ENCODE peak calls at places on chromosome 19, in seven cellular contexts. One of them, this sample, is unnamed.

GRCh38 chr19:45047188-45047797 is 8.4 kb downstream of the CLASRP start:
- ATAC-seq in naive thymus-derived CD8-positive, alpha-beta T cell: peak; percentile 68
- ATAC-seq in stimulated activated effector memory CD8-positive, alpha-beta T cell treated with anti-CD3 and anti-CD28 coated beads, Interleukin-12 subunit alpha, Interleukin-12 subunit beta, amount 100 ng/mL, for 72 hours: no peak
- ATAC-seq in left cardiac atrium: no peak
- ATAC-seq in HCT116: no peak
- ATAC-seq in upper lobe of right lung: peak; percentile 59
- ATAC-seq in lower lobe of right lung: no peak
- ATAC-seq in this sample: no peak

GRCh38 chr19:46299004-46299509 is 2.2 kb downstream of the HIF3A start:
- ATAC-seq in naive thymus-derived CD8-positive, alpha-beta T cell: no peak
- ATAC-seq in stimulated activated effector memory CD8-positive, alpha-beta T cell treated with anti-CD3 and anti-CD28 coated beads, Interleukin-12 subunit alpha, Interleukin-12 subunit beta, amount 100 ng/mL, for 72 hours: no peak
- ATAC-seq in left cardiac atrium: peak; percentile 73
- ATAC-seq in HCT116: peak; percentile 63
- ATAC-seq in upper lobe of right lung: peak; percentile 77
- ATAC-seq in lower lobe of right lung: peak; percentile 79
- ATAC-seq in this sample: peak; percentile 86

GRCh38 chr19:46546194-46546896 is 50.7 kb upstream of the PNMA8B start:
- ATAC-seq in naive thymus-derived CD8-positive, alpha-beta T cell: peak; percentile 58
- ATAC-seq in stimulated activated effector memory CD8-positive, alpha-beta T cell treated with anti-CD3 and anti-CD28 coated beads, Interleukin-12 subunit alpha, Interleukin-12 subunit beta, amount 100 ng/mL, for 72 hours: peak; percentile 47
- ATAC-seq in left cardiac atrium: peak; percentile 58
- ATAC-seq in HCT116: peak; percentile 82
- ATAC-seq in upper lobe of right lung: peak; percentile 86
- ATAC-seq in lower lobe of right lung: peak; percentile 94
- ATAC-seq in this sample: peak; percentile 85

GRCh38 chr19:33388231-33388816 is 14.8 kb downstream of the CEBPG start:
- ATAC-seq in naive thymus-derived CD8-positive, alpha-beta T cell: no peak
- ATAC-seq in stimulated activated effector memory CD8-positive, alpha-beta T cell treated with anti-CD3 and anti-CD28 coated beads, Interleukin-12 subunit alpha, Interleukin-12 subunit beta, amount 100 ng/mL, for 72 hours: peak; percentile 12
- ATAC-seq in left cardiac atrium: peak; percentile 32
- ATAC-seq in HCT116: no peak
- ATAC-seq in upper lobe of right lung: no peak
- ATAC-seq in lower lobe of right lung: no peak
- ATAC-seq in this sample: peak; percentile 3

GRCh38 chr19:7986321-7987083 is 18.9 kb downstream of the ELAVL1 start:
- ATAC-seq in naive thymus-derived CD8-positive, alpha-beta T cell: no peak
- ATAC-seq in stimulated activated effector memory CD8-positive, alpha-beta T cell treated with anti-CD3 and anti-CD28 coated beads, Interleukin-12 subunit alpha, Interleukin-12 subunit beta, amount 100 ng/mL, for 72 hours: no peak
- ATAC-seq in left cardiac atrium: no peak
- ATAC-seq in HCT116: no peak
- ATAC-seq in upper lobe of right lung: peak; percentile 11
- ATAC-seq in lower lobe of right lung: peak; percentile 49
- ATAC-seq in this sample: no peak

GRCh38 chr19:405138-405965 is 3.6 kb downstream of the C2CD4C start:
- ATAC-seq in naive thymus-derived CD8-positive, alpha-beta T cell: no peak
- ATAC-seq in stimulated activated effector memory CD8-positive, alpha-beta T cell treated with anti-CD3 and anti-CD28 coated beads, Interleukin-12 subunit alpha, Interleukin-12 subunit beta, amount 100 ng/mL, for 72 hours: peak; percentile 43
- ATAC-seq in left cardiac atrium: no peak
- ATAC-seq in HCT116: no peak
- ATAC-seq in upper lobe of right lung: no peak
- ATAC-seq in lower lobe of right lung: no peak
- ATAC-seq in this sample: no peak

GRCh38 chr19:56476671-56477428 is at the start of gene ZNF667:
- ATAC-seq in naive thymus-derived CD8-positive, alpha-beta T cell: peak; percentile 52
- ATAC-seq in stimulated activated effector memory CD8-positive, alpha-beta T cell treated with anti-CD3 and anti-CD28 coated beads, Interleukin-12 subunit alpha, Interleukin-12 subunit beta, amount 100 ng/mL, for 72 hours: peak; percentile 32
- ATAC-seq in left cardiac atrium: peak; percentile 1
- ATAC-seq in HCT116: no peak
- ATAC-seq in upper lobe of right lung: no peak
- ATAC-seq in lower lobe of right lung: peak; percentile 6
- ATAC-seq in this sample: no peak

GRCh38 chr19:46902402-46902766 is 41.6 kb downstream of the ARHGAP35 start:
- ATAC-seq in naive thymus-derived CD8-positive, alpha-beta T cell: no peak
- ATAC-seq in stimulated activated effector memory CD8-positive, alpha-beta T cell treated with anti-CD3 and anti-CD28 coated beads, Interleukin-12 subunit alpha, Interleukin-12 subunit beta, amount 100 ng/mL, for 72 hours: no peak
- ATAC-seq in left cardiac atrium: no peak
- ATAC-seq in HCT116: peak; percentile 92
- ATAC-seq in upper lobe of right lung: peak; percentile 78
- ATAC-seq in lower lobe of right lung: peak; percentile 81
- ATAC-seq in this sample: peak; percentile 97

GRCh38 chr19:39248806-39249205 is at the start of gene IFNL4:
- ATAC-seq in naive thymus-derived CD8-positive, alpha-beta T cell: no peak
- ATAC-seq in stimulated activated effector memory CD8-positive, alpha-beta T cell treated with anti-CD3 and anti-CD28 coated beads, Interleukin-12 subunit alpha, Interleukin-12 subunit beta, amount 100 ng/mL, for 72 hours: no peak
- ATAC-seq in left cardiac atrium: no peak
- ATAC-seq in HCT116: no peak
- ATAC-seq in upper lobe of right lung: no peak
- ATAC-seq in lower lobe of right lung: no peak
- ATAC-seq in this sample: no peak

GRCh38 chr19:5558101-5558621 is 9.6 kb downstream of the TINCR start:
- ATAC-seq in naive thymus-derived CD8-positive, alpha-beta T cell: no peak
- ATAC-seq in stimulated activated effector memory CD8-positive, alpha-beta T cell treated with anti-CD3 and anti-CD28 coated beads, Interleukin-12 subunit alpha, Interleukin-12 subunit beta, amount 100 ng/mL, for 72 hours: no peak
- ATAC-seq in left cardiac atrium: no peak
- ATAC-seq in HCT116: peak; percentile 32
- ATAC-seq in upper lobe of right lung: no peak
- ATAC-seq in lower lobe of right lung: no peak
- ATAC-seq in this sample: peak; percentile 70

GRCh38 chr19:722553-723101 is 13.9 kb downstream of the PALM start:
- ATAC-seq in naive thymus-derived CD8-positive, alpha-beta T cell: no peak
- ATAC-seq in stimulated activated effector memory CD8-positive, alpha-beta T cell treated with anti-CD3 and anti-CD28 coated beads, Interleukin-12 subunit alpha, Interleukin-12 subunit beta, amount 100 ng/mL, for 72 hours: no peak
- ATAC-seq in left cardiac atrium: no peak
- ATAC-seq in HCT116: peak; percentile 63
- ATAC-seq in upper lobe of right lung: peak; percentile 5
- ATAC-seq in lower lobe of right lung: peak; percentile 5
- ATAC-seq in this sample: peak; percentile 5

GRCh38 chr19:1313695-1314613 is 28.3 kb downstream of the EFNA2 start:
- ATAC-seq in naive thymus-derived CD8-positive, alpha-beta T cell: no peak
- ATAC-seq in stimulated activated effector memory CD8-positive, alpha-beta T cell treated with anti-CD3 and anti-CD28 coated beads, Interleukin-12 subunit alpha, Interleukin-12 subunit beta, amount 100 ng/mL, for 72 hours: no peak
- ATAC-seq in left cardiac atrium: no peak
- ATAC-seq in HCT116: no peak
- ATAC-seq in upper lobe of right lung: no peak
- ATAC-seq in lower lobe of right lung: no peak
- ATAC-seq in this sample: peak; percentile 13

GRCh38 chr19:12907166-12907565 is 11.9 kb downstream of the SYCE2 start:
- ATAC-seq in naive thymus-derived CD8-positive, alpha-beta T cell: no peak
- ATAC-seq in stimulated activated effector memory CD8-positive, alpha-beta T cell treated with anti-CD3 and anti-CD28 coated beads, Interleukin-12 subunit alpha, Interleukin-12 subunit beta, amount 100 ng/mL, for 72 hours: no peak
- ATAC-seq in left cardiac atrium: no peak
- ATAC-seq in HCT116: no peak
- ATAC-seq in upper lobe of right lung: peak; percentile 90
- ATAC-seq in lower lobe of right lung: peak; percentile 71
- ATAC-seq in this sample: no peak

GRCh38 chr19:5228932-5229777 is 111.5 kb downstream of the PTPRS start:
- ATAC-seq in naive thymus-derived CD8-positive, alpha-beta T cell: no peak
- ATAC-seq in stimulated activated effector memory CD8-positive, alpha-beta T cell treated with anti-CD3 and anti-CD28 coated beads, Interleukin-12 subunit alpha, Interleukin-12 subunit beta, amount 100 ng/mL, for 72 hours: no peak
- ATAC-seq in left cardiac atrium: peak; percentile 65
- ATAC-seq in HCT116: peak; percentile 77
- ATAC-seq in upper lobe of right lung: peak; percentile 64
- ATAC-seq in lower lobe of right lung: peak; percentile 52
- ATAC-seq in this sample: peak; percentile 55

GRCh38 chr19:32238076-32238475 is 107.3 kb upstream of the ZNF507 start:
- ATAC-seq in naive thymus-derived CD8-positive, alpha-beta T cell: no peak
- ATAC-seq in stimulated activated effector memory CD8-positive, alpha-beta T cell treated with anti-CD3 and anti-CD28 coated beads, Interleukin-12 subunit alpha, Interleukin-12 subunit beta, amount 100 ng/mL, for 72 hours: no peak
- ATAC-seq in left cardiac atrium: no peak
- ATAC-seq in HCT116: no peak
- ATAC-seq in upper lobe of right lung: no peak
- ATAC-seq in lower lobe of right lung: no peak
- ATAC-seq in this sample: no peak

GRCh38 chr19:28221736-28222135 is 991.2 kb downstream of the UQCRFS1 start:
- ATAC-seq in naive thymus-derived CD8-positive, alpha-beta T cell: no peak
- ATAC-seq in stimulated activated effector memory CD8-positive, alpha-beta T cell treated with anti-CD3 and anti-CD28 coated beads, Interleukin-12 subunit alpha, Interleukin-12 subunit beta, amount 100 ng/mL, for 72 hours: no peak
- ATAC-seq in left cardiac atrium: no peak
- ATAC-seq in HCT116: no peak
- ATAC-seq in upper lobe of right lung: no peak
- ATAC-seq in lower lobe of right lung: no peak
- ATAC-seq in this sample: no peak

GRCh38 chr19:5971714-5972354 is 6.1 kb downstream of the RANBP3 start:
- ATAC-seq in naive thymus-derived CD8-positive, alpha-beta T cell: no peak
- ATAC-seq in stimulated activated effector memory CD8-positive, alpha-beta T cell treated with anti-CD3 and anti-CD28 coated beads, Interleukin-12 subunit alpha, Interleukin-12 subunit beta, amount 100 ng/mL, for 72 hours: no peak
- ATAC-seq in left cardiac atrium: no peak
- ATAC-seq in HCT116: no peak
- ATAC-seq in upper lobe of right lung: no peak
- ATAC-seq in lower lobe of right lung: no peak
- ATAC-seq in this sample: no peak

GRCh38 chr19:19227217-19227616 is 15.5 kb downstream of the NCAN start:
- ATAC-seq in naive thymus-derived CD8-positive, alpha-beta T cell: no peak
- ATAC-seq in stimulated activated effector memory CD8-positive, alpha-beta T cell treated with anti-CD3 and anti-CD28 coated beads, Interleukin-12 subunit alpha, Interleukin-12 subunit beta, amount 100 ng/mL, for 72 hours: no peak
- ATAC-seq in left cardiac atrium: no peak
- ATAC-seq in HCT116: no peak
- ATAC-seq in upper lobe of right lung: no peak
- ATAC-seq in lower lobe of right lung: no peak
- ATAC-seq in this sample: no peak

GRCh38 chr19:21326169-21326568 is 3.0 kb downstream of the ZNF708 start:
- ATAC-seq in naive thymus-derived CD8-positive, alpha-beta T cell: no peak
- ATAC-seq in stimulated activated effector memory CD8-positive, alpha-beta T cell treated with anti-CD3 and anti-CD28 coated beads, Interleukin-12 subunit alpha, Interleukin-12 subunit beta, amount 100 ng/mL, for 72 hours: no peak
- ATAC-seq in left cardiac atrium: no peak
- ATAC-seq in HCT116: no peak
- ATAC-seq in upper lobe of right lung: no peak
- ATAC-seq in lower lobe of right lung: no peak
- ATAC-seq in this sample: no peak

GRCh38 chr19:47107201-47107952 is 6.2 kb downstream of the ZC3H4 start:
- ATAC-seq in naive thymus-derived CD8-positive, alpha-beta T cell: peak; percentile 24
- ATAC-seq in stimulated activated effector memory CD8-positive, alpha-beta T cell treated with anti-CD3 and anti-CD28 coated beads, Interleukin-12 subunit alpha, Interleukin-12 subunit beta, amount 100 ng/mL, for 72 hours: peak; percentile 67
- ATAC-seq in left cardiac atrium: no peak
- ATAC-seq in HCT116: no peak
- ATAC-seq in upper lobe of right lung: no peak
- ATAC-seq in lower lobe of right lung: no peak
- ATAC-seq in this sample: peak; percentile 44

GRCh38 chr19:34317311-34317927 is 47.6 kb upstream of the GPI start:
- ATAC-seq in naive thymus-derived CD8-positive, alpha-beta T cell: peak; percentile 81
- ATAC-seq in stimulated activated effector memory CD8-positive, alpha-beta T cell treated with anti-CD3 and anti-CD28 coated beads, Interleukin-12 subunit alpha, Interleukin-12 subunit beta, amount 100 ng/mL, for 72 hours: peak; percentile 75
- ATAC-seq in left cardiac atrium: no peak
- ATAC-seq in HCT116: peak; percentile 45
- ATAC-seq in upper lobe of right lung: peak; percentile 52
- ATAC-seq in lower lobe of right lung: peak; percentile 30
- ATAC-seq in this sample: peak; percentile 78

GRCh38 chr19:43941209-43941608 is 6.1 kb upstream of the ZNF45 start:
- ATAC-seq in naive thymus-derived CD8-positive, alpha-beta T cell: no peak
- ATAC-seq in stimulated activated effector memory CD8-positive, alpha-beta T cell treated with anti-CD3 and anti-CD28 coated beads, Interleukin-12 subunit alpha, Interleukin-12 subunit beta, amount 100 ng/mL, for 72 hours: no peak
- ATAC-seq in left cardiac atrium: no peak
- ATAC-seq in HCT116: no peak
- ATAC-seq in upper lobe of right lung: no peak
- ATAC-seq in lower lobe of right lung: no peak
- ATAC-seq in this sample: no peak

GRCh38 chr19:6987850-6988249 is 33.4 kb downstream of the MBD3L2B start:
- ATAC-seq in naive thymus-derived CD8-positive, alpha-beta T cell: no peak
- ATAC-seq in stimulated activated effector memory CD8-positive, alpha-beta T cell treated with anti-CD3 and anti-CD28 coated beads, Interleukin-12 subunit alpha, Interleukin-12 subunit beta, amount 100 ng/mL, for 72 hours: no peak
- ATAC-seq in left cardiac atrium: no peak
- ATAC-seq in HCT116: no peak
- ATAC-seq in upper lobe of right lung: peak; percentile 93
- ATAC-seq in lower lobe of right lung: peak; percentile 80
- ATAC-seq in this sample: no peak

GRCh38 chr19:45218887-45219780 is 26.1 kb downstream of the EXOC3L2 start:
- ATAC-seq in naive thymus-derived CD8-positive, alpha-beta T cell: no peak
- ATAC-seq in stimulated activated effector memory CD8-positive, alpha-beta T cell treated with anti-CD3 and anti-CD28 coated beads, Interleukin-12 subunit alpha, Interleukin-12 subunit beta, amount 100 ng/mL, for 72 hours: no peak
- ATAC-seq in left cardiac atrium: no peak
- ATAC-seq in HCT116: no peak
- ATAC-seq in upper lobe of right lung: no peak
- ATAC-seq in lower lobe of right lung: no peak
- ATAC-seq in this sample: no peak

GRCh38 chr19:54179921-54180452 is 7.0 kb upstream of the TMC4 start:
- ATAC-seq in naive thymus-derived CD8-positive, alpha-beta T cell: no peak
- ATAC-seq in stimulated activated effector memory CD8-positive, alpha-beta T cell treated with anti-CD3 and anti-CD28 coated beads, Interleukin-12 subunit alpha, Interleukin-12 subunit beta, amount 100 ng/mL, for 72 hours: no peak
- ATAC-seq in left cardiac atrium: no peak
- ATAC-seq in HCT116: peak; percentile 74
- ATAC-seq in upper lobe of right lung: peak; percentile 28
- ATAC-seq in lower lobe of right lung: no peak
- ATAC-seq in this sample: peak; percentile 48

GRCh38 chr19:55670280-55671053 is 4.6 kb upstream of the EPN1 start:
- ATAC-seq in naive thymus-derived CD8-positive, alpha-beta T cell: no peak
- ATAC-seq in stimulated activated effector memory CD8-positive, alpha-beta T cell treated with anti-CD3 and anti-CD28 coated beads, Interleukin-12 subunit alpha, Interleukin-12 subunit beta, amount 100 ng/mL, for 72 hours: no peak
- ATAC-seq in left cardiac atrium: no peak
- ATAC-seq in HCT116: no peak
- ATAC-seq in upper lobe of right lung: no peak
- ATAC-seq in lower lobe of right lung: no peak
- ATAC-seq in this sample: no peak

GRCh38 chr19:4115050-4115817 is 8.7 kb downstream of the MAP2K2 start:
- ATAC-seq in naive thymus-derived CD8-positive, alpha-beta T cell: peak; percentile 99
- ATAC-seq in stimulated activated effector memory CD8-positive, alpha-beta T cell treated with anti-CD3 and anti-CD28 coated beads, Interleukin-12 subunit alpha, Interleukin-12 subunit beta, amount 100 ng/mL, for 72 hours: peak; percentile 94
- ATAC-seq in left cardiac atrium: peak; percentile 56
- ATAC-seq in HCT116: no peak
- ATAC-seq in upper lobe of right lung: peak; percentile 60
- ATAC-seq in lower lobe of right lung: no peak
- ATAC-seq in this sample: peak; percentile 30

GRCh38 chr19:18830488-18830887 is 1.3 kb upstream of the UPF1 start:
- ATAC-seq in naive thymus-derived CD8-positive, alpha-beta T cell: no peak
- ATAC-seq in stimulated activated effector memory CD8-positive, alpha-beta T cell treated with anti-CD3 and anti-CD28 coated beads, Interleukin-12 subunit alpha, Interleukin-12 subunit beta, amount 100 ng/mL, for 72 hours: no peak
- ATAC-seq in left cardiac atrium: no peak
- ATAC-seq in HCT116: no peak
- ATAC-seq in upper lobe of right lung: no peak
- ATAC-seq in lower lobe of right lung: no peak
- ATAC-seq in this sample: no peak

GRCh38 chr19:50724522-50725217 is 1.5 kb downstream of the CLEC11A start:
- ATAC-seq in naive thymus-derived CD8-positive, alpha-beta T cell: peak; percentile 75
- ATAC-seq in stimulated activated effector memory CD8-positive, alpha-beta T cell treated with anti-CD3 and anti-CD28 coated beads, Interleukin-12 subunit alpha, Interleukin-12 subunit beta, amount 100 ng/mL, for 72 hours: peak; percentile 82
- ATAC-seq in left cardiac atrium: peak; percentile 96
- ATAC-seq in HCT116: peak; percentile 89
- ATAC-seq in upper lobe of right lung: peak; percentile 96
- ATAC-seq in lower lobe of right lung: peak; percentile 96
- ATAC-seq in this sample: peak; percentile 97

GRCh38 chr19:4210166-4210731 is 19.1 kb upstream of the EBI3 start:
- ATAC-seq in naive thymus-derived CD8-positive, alpha-beta T cell: no peak
- ATAC-seq in stimulated activated effector memory CD8-positive, alpha-beta T cell treated with anti-CD3 and anti-CD28 coated beads, Interleukin-12 subunit alpha, Interleukin-12 subunit beta, amount 100 ng/mL, for 72 hours: no peak
- ATAC-seq in left cardiac atrium: no peak
- ATAC-seq in HCT116: no peak
- ATAC-seq in upper lobe of right lung: no peak
- ATAC-seq in lower lobe of right lung: no peak
- ATAC-seq in this sample: no peak

This sample was measured in esophagus mucosa.